ENCODE peak calls at places on chromosomes 16 and 17, in five cellular contexts. Y, I, Z, N and F are unnamed samples.

GRCh38 chr16:23373436-23374219 is 71.5 kb downstream of the SCNN1B start:
- DNase-seq in Y (no peak), I (no peak), Z (no peak), N (no peak), F (no peak)

GRCh38 chr17:77841742-77842141 is 116.8 kb upstream of the TNRC6C start:
- DNase-seq in Y (no peak), I (no peak), Z (no peak), N (no peak), F (no peak)

GRCh38 chr16:72986011-72986410 is 61.9 kb downstream of the ZFHX3 start:
- DNase-seq in Y (no peak), I (no peak), Z (no peak), N (no peak), F (no peak)

GRCh38 chr16:19113577-19114358 is at the start of gene ITPRIPL2:
- DNase-seq in Y (peak), I (no peak), Z (no peak), N (peak), F (peak)

GRCh38 chr17:43477832-43478634 is 5.7 kb upstream of the DHX8 start:
- DNase-seq in Y (no peak), I (no peak), Z (no peak), N (no peak), F (peak)

GRCh38 chr17:79023886-79024771 is at the start of gene C1QTNF1:
- DNase-seq in Y (no peak), I (no peak), Z (no peak), N (peak), F (no peak)

GRCh38 chr17:62614142-62614541 is 13.3 kb upstream of the MRC2 start:
- DNase-seq in Y (no peak), I (no peak), Z (no peak), N (no peak), F (no peak)

GRCh38 chr16:27588052-27588451 is 38.1 kb downstream of the KATNIP start:
- DNase-seq in Y (no peak), I (no peak), Z (no peak), N (no peak), F (no peak)

GRCh38 chr16:29892458-29892813 is 6.9 kb downstream of the SEZ6L2 start:
- DNase-seq in Y (no peak), I (no peak), Z (no peak), N (no peak), F (no peak)

GRCh38 chr16:49458656-49459445 is 85.2 kb downstream of the C16orf78 start:
- DNase-seq in Y (no peak), I (no peak), Z (no peak), N (no peak), F (no peak)

GRCh38 chr17:51653902-51654301 is 393.6 kb downstream of the UTP18 start:
- DNase-seq in Y (no peak), I (no peak), Z (no peak), N (peak), F (no peak)

GRCh38 chr16:59697746-59698145 is 963.6 kb upstream of the GOT2 start:
- DNase-seq in Y (no peak), I (no peak), Z (no peak), N (no peak), F (no peak)

GRCh38 chr16:81480856-81481821 is 36.5 kb downstream of the CMIP start:
- DNase-seq in Y (peak), I (no peak), Z (peak), N (no peak), F (peak)

GRCh38 chr16:47460301-47460754 is 535 bp downstream of the ITFG1 start:
- DNase-seq in Y (no peak), I (no peak), Z (no peak), N (peak), F (no peak)

GRCh38 chr17:69677130-69677529 is 262.6 kb downstream of the MAP2K6 start:
- DNase-seq in Y (no peak), I (no peak), Z (no peak), N (no peak), F (no peak)

GRCh38 chr17:14794961-14795360 is 470.2 kb downstream of the PMP22 start:
- DNase-seq in Y (no peak), I (no peak), Z (no peak), N (no peak), F (no peak)

GRCh38 chr17:14792751-14793150 is 472.4 kb downstream of the PMP22 start:
- DNase-seq in Y (no peak), I (no peak), Z (no peak), N (no peak), F (no peak)

GRCh38 chr17:14790518-14790917 is 474.6 kb downstream of the PMP22 start:
- DNase-seq in Y (no peak), I (no peak), Z (no peak), N (no peak), F (no peak)

GRCh38 chr17:14791221-14791620 is 473.9 kb downstream of the PMP22 start:
- DNase-seq in Y (no peak), I (no peak), Z (no peak), N (no peak), F (no peak)

DNA sequence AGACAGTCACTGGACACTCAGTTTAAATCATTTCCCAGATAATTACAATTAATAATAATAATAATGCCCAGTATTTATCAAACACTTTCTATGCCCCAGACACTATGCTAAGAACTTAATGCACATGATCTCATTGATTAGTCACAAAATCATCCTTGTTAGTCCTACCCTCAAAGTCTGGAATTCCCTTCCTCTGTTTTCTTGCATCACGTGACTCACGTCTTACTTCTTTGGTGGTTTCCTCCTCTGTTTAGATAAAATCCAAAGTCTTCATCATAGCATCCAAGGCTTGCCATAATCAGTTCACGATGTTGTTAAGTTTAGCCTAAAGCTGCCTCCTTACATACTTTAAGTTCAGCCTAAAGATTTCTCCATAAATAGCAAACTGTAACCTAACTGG is 471.9 kb downstream of the PMP22 start:
- DNase-seq in Y (no peak), I (no peak), Z (no peak), N (no peak), F (no peak)
- TF ChIP-seq HDAC2 in Y (no peak), I (no peak), Z (no peak), N (no peak), F (no peak)

GRCh38 chr17:35942588-35943186 is 826 bp downstream of the LYZL6 start:
- DNase-seq in Y (peak), I (no peak), Z (no peak), N (no peak), F (no peak)

GRCh38 chr17:35943537-35943936 is at the start of gene LYZL6:
- DNase-seq in Y (no peak), I (no peak), Z (no peak), N (no peak), F (no peak)

GRCh38 chr17:35948092-35948491 is 4.6 kb upstream of the LYZL6 start:
- DNase-seq in Y (no peak), I (no peak), Z (no peak), N (no peak), F (no peak)

GRCh38 chr17:35944151-35944550 is 638 bp upstream of the LYZL6 start:
- DNase-seq in Y (no peak), I (no peak), Z (no peak), N (no peak), F (no peak)

GRCh38 chr17:35947156-35947585 is 3.7 kb upstream of the LYZL6 start:
- DNase-seq in Y (peak), I (no peak), Z (no peak), N (peak), F (peak)
- TF ChIP-seq HDAC2 in Y (no peak), I (no peak), Z (no peak), N (no peak), F (no peak)

GRCh38 chr16:14502256-14502875 is 127.7 kb downstream of the PARN start:
- DNase-seq in Y (no peak), I (no peak), Z (no peak), N (no peak), F (no peak)

GRCh38 chr16:14500791-14501190 is 129.3 kb downstream of the PARN start:
- DNase-seq in Y (no peak), I (no peak), Z (no peak), N (no peak), F (no peak)

GRCh38 chr16:14499110-14499509 is 130.9 kb downstream of the PARN start:
- DNase-seq in Y (no peak), I (no peak), Z (no peak), N (no peak), F (no peak)

GRCh38 chr16:14502932-14503741 is 126.9 kb downstream of the PARN start:
- DNase-seq in Y (peak), I (no peak), Z (peak), N (no peak), F (no peak)

DNA sequence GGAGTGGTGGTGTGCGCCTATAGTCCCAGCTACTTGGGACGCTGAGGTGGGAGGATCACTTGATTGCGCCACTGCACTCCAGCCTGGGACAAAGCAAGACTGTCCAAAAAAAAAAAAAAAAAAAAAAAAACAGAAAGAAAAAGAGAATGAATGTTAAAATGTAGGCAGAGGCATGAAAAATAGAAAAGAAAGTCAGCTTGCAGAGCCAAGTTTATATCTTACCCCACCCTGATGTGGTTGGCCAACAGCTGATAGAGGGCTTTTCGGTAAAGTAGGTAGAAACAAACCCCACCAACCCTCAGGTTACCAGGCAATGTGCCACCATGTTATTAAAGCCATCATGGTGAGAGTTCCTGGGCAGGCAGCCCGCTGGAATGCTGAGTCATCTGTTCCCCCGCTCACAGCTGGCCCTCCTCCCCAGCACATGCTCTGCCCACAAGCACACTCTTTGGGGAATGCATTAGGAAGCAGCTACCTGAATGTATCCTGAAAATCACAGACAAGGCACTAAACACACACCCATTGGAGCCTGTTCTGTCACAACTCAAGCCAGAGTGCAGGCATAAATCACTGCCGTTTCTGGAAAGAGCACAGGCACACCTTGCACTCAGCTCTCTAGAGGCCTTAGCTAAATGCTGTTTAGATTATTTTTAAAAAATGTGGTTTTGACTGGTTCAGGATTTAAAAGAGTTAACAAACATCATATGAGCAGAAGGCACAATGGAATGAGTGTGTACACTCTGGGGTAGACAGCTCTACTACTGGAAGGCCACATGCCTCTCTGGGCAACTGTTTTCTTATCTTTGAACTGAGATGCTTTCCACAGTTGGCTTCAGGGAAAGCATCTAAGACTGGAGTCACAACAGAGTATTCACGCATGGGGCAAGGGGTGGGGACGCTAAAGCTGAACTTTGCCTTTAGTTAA is 128.5 kb downstream of the PARN start:
- DNase-seq in Y (peak), I (peak), Z (peak), N (peak), F (peak)
- TF ChIP-seq HDAC2 in Y (peak), I (peak), Z (no peak), N (no peak), F (peak)

GRCh38 chr17:13735444-13735843 is 133.7 kb upstream of the HS3ST3A1 start:
- DNase-seq in Y (peak), I (no peak), Z (no peak), N (peak), F (no peak)
- TF ChIP-seq HDAC2 in Y (no peak), I (no peak), Z (no peak), N (no peak), F (no peak)

DNA sequence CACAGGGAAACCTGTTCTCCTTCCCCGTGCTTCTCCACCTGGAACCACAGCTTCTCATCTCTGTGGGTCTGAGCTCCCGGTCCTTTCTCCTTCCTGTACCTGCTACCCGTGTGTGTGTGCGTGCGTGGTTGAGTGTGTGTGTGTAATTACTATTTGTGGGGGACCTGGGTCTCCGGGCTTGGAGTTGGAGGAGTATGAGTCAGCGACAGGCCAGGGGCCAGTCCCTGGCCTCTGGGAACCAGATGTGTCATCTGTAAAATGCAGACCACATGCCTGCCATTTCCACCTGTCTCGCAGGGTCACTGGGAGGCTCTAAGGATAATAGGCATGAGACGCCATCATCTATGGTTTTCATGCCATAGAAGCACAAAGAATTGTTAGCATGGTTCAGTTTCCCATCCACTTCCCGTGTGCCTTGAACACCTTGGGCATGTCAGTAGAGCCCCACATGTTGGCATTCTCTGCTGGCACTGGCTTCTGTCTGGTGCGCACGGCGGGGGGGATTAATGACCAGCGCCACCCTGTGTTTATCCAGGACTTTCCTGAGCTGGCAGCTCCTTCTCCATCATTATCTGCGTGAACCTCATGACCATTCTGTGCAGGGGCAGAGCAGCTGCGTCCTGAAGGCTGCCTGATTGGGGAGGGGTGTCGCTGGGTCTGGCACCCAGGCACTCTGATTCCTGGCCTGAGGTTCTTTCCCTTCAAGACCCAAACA is 1.5 kb downstream of the ZNF205 start:
- DNase-seq in Y (peak), I (no peak), Z (no peak), N (peak), F (no peak)
- TF ChIP-seq HDAC2 in Y (no peak), I (no peak), Z (no peak), N (no peak), F (no peak)

GRCh38 chr17:75755205-75755901 is 9.6 kb downstream of the GALK1 start:
- DNase-seq in Y (no peak), I (no peak), Z (no peak), N (peak), F (no peak)
- TF ChIP-seq HDAC2 in Y (no peak), I (no peak), Z (no peak), N (no peak), F (no peak)

GRCh38 chr17:30333503-30334240 is at the start of gene TMIGD1:
- DNase-seq in Y (no peak), I (no peak), Z (no peak), N (no peak), F (no peak)

GRCh38 chr17:30340957-30341356 is 7.1 kb upstream of the TMIGD1 start:
- DNase-seq in Y (no peak), I (no peak), Z (no peak), N (no peak), F (no peak)

GRCh38 chr17:30334421-30334820 is 564 bp upstream of the TMIGD1 start:
- DNase-seq in Y (no peak), I (no peak), Z (no peak), N (no peak), F (no peak)

GRCh38 chr17:30336369-30337171 is 2.7 kb upstream of the TMIGD1 start:
- DNase-seq in Y (peak), I (peak), Z (no peak), N (peak), F (peak)

DNA sequence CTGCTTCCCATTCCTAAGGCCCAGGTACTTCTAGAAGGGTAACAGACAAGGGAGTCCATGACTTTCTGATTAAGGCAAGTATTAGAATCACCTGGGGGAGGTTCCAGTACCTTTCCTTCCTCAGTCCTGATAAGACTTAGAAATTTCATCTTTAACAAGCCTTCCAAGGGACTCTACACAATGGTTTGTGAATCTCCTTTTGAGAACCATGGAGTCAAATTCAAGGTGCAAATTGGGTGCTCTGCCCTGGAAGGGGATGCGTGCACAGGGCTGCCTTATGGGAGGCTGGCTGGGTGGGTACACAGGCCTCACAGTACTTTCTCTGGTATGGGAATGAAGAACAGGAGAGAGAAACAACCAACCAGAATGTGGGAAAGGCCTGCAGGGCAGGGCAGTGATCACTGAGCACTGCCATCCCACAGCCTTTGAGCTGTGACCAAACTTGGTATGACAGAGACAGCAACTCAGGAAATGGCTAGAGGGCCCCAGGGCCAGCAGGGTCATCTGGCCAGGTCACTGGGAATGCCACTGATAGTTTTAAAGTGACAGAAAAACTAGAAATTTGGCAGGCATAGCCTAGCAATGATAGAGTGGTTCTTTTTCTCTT is 3.6 kb upstream of the TMIGD1 start:
- DNase-seq in Y (no peak), I (no peak), Z (no peak), N (no peak), F (peak)
- TF ChIP-seq HDAC2 in Y (no peak), I (no peak), Z (no peak), N (no peak), F (peak)

DNA sequence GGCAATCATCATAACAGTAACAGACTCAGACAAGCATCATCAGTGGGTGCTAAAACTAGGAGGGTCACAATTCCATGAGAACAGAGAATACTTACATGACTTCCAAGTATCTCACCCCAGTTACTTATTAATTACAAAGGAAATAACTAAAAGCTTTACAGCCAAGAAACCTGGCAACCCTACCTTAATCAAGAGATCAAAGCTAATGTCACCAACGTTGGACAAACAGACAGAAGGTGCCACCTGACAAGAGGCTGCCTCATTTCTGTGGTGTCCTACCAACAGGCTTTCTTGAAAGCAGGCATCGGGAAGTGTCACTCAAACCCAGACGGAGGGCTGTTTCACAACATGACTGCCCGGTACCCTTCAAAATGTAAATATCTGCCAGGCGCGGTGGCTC is 84.6 kb downstream of the RMI2 start:
- DNase-seq in Y (no peak), I (no peak), Z (no peak), N (peak), F (no peak)
- TF ChIP-seq HDAC2 in Y (no peak), I (no peak), Z (no peak), N (no peak), F (no peak)

DNA sequence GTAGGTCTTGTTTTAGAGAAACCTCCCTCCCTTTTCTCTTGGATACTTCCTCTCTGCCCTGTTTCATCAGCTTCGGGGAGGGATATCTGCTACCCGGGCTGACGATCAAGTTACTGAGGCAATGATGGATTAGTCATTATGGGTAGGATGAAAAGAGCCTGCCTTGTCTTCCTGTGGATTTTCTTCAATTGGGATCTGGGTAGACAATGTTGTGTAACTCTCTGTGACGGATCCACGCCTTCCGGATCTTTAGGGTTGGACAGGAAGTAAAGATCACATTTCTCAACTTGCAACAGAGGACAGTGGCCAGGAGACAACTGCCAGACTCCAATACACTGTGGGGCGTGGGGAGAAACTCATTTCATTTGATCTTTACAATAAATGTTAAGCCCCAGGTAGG is 11.3 kb upstream of the CHST6 start:
- DNase-seq in Y (no peak), I (no peak), Z (no peak), N (peak), F (peak)
- TF ChIP-seq HDAC2 in Y (no peak), I (no peak), Z (no peak), N (no peak), F (no peak)

GRCh38 chr17:60352071-60352470 is 39.9 kb downstream of the USP32 start:
- DNase-seq in Y (peak), I (no peak), Z (no peak), N (no peak), F (no peak)

GRCh38 chr17:60355663-60356594 is 36.0 kb downstream of the USP32 start:
- DNase-seq in Y (peak), I (no peak), Z (no peak), N (peak), F (peak)

GRCh38 chr17:60353773-60354172 is 38.2 kb downstream of the USP32 start:
- DNase-seq in Y (no peak), I (no peak), Z (no peak), N (no peak), F (no peak)

GRCh38 chr17:60352569-60352968 is 39.4 kb downstream of the USP32 start:
- DNase-seq in Y (peak), I (no peak), Z (no peak), N (no peak), F (no peak)

GRCh38 chr17:60354223-60354622 is 37.7 kb downstream of the USP32 start:
- DNase-seq in Y (no peak), I (no peak), Z (no peak), N (peak), F (peak)
- TF ChIP-seq HDAC2 in Y (no peak), I (no peak), Z (no peak), N (no peak), F (no peak)